ENCODE peak calls at places on chromosomes 7 and 10, in four cellular contexts. U is cardiac fibroblast, P is progenitor cell of endocrine pancreas, M is neural progenitor cell. S is an unnamed sample.

GRCh38 chr10:95560288-95561199 is 627 bp downstream of the SORBS1 start:
- DNase-seq in U (peak), P (peak), M (peak), S (peak)

GRCh38 chr10:97518601-97519043 is 19.9 kb downstream of the UBTD1 start:
- DNase-seq in M (no peak), U (no peak), P (no peak), S (no peak)

GRCh38 chr7:4661871-4662270 is 20.2 kb upstream of the FOXK1 start:
- DNase-seq in U (peak), P (no peak), M (no peak), S (no peak)

GRCh38 chr7:23863209-23863798 is 153.3 kb downstream of the STK31 start:
- DNase-seq in M (peak), U (peak), P (no peak), S (peak)

GRCh38 chr7:47458057-47458456 is 123.9 kb downstream of the TNS3 start:
- DNase-seq in P (no peak), M (no peak), U (peak), S (no peak)

GRCh38 chr7:22113041-22113440 is 167.3 kb upstream of the CDCA7L start:
- DNase-seq in P (no peak), U (no peak), M (no peak), S (no peak)

GRCh38 chr10:3460420-3461128 is 288.0 kb upstream of the PITRM1 start:
- DNase-seq in M (no peak), U (no peak), P (no peak), S (no peak)

GRCh38 chr10:76905251-76905650 is 732.4 kb downstream of the KCNMA1 start:
- DNase-seq in M (no peak), U (no peak), P (no peak), S (no peak)

GRCh38 chr7:4297165-4297842 is 384.8 kb upstream of the FOXK1 start:
- DNase-seq in P (no peak), M (no peak), U (no peak), S (no peak)

GRCh38 chr7:129925416-129926002 is 27.3 kb downstream of the UBE2H start:
- DNase-seq in M (no peak), U (peak), P (no peak), S (no peak)

GRCh38 chr7:116354546-116355422 is 144.4 kb downstream of the TES start:
- DNase-seq in M (no peak), P (no peak), U (peak), S (peak)

GRCh38 chr10:73924935-73925334 is 14.0 kb downstream of the PLAU start:
- DNase-seq in M (no peak), U (no peak), P (no peak), S (no peak)

DNA sequence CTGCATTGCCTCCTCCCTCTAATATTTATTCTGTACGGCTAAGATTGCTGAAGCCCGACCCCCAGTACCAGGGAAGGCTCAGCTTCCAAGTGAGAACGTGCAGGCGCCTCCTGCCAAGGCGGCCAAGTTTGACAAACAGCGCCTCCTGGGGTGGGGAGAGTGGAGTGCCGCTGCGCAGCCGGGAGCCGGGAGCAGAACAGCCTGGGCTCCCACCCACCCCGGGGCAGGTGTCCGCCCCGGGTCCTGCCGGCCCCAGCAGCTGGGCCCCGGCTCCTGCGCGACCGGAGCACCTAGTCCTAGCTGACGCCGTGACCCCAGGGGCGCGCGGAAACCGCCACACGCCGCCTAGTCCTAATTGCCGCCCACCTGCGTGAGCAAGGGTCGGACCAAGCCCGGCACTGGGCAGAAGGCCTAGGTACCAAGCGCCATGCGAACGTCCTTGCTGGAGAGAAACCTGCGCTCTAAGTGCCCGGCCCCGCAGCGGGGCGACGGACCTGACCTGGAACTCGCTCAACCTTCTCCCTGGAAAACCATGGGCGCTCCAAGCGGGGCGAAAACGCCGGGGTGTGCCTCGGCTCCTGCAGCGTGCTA is 5.0 kb upstream of the EBF3 start:
- DNase-seq in M (peak), P (peak), U (peak), S (peak)
- TF ChIP-seq CTCF in M (peak), P (peak), U (peak), S (peak)

DNA sequence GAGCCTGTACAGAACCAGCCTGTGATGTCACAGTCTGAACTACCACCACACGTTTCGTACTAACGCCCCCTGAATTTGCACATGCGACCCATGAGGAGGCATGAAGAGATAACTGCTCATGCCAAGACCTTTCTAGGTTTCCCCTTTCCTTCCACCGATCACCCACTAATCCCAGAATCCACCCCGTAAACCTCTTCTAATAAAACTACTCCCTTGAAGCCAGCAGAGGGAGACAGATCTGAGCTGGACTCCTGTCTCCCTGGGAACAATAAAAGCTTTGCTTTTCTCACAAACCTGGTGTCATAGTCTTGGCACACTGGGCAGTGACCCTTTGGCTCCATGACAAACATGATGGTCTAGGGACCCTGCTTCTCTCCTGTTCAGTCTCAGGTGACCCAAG is 144.5 kb downstream of the FRMD4A start:
- DNase-seq in U (no peak), P (no peak), M (peak), S (no peak)
- TF ChIP-seq CTCF in U (peak), P (peak), M (peak), S (no peak)

GRCh38 chr10:36038316-36038715 is 396.2 kb upstream of the FZD8 start:
- DNase-seq in P (no peak), M (no peak), U (no peak), S (no peak)

GRCh38 chr10:36036137-36036536 is 394.0 kb upstream of the FZD8 start:
- DNase-seq in M (no peak), U (no peak), P (no peak), S (no peak)

DNA sequence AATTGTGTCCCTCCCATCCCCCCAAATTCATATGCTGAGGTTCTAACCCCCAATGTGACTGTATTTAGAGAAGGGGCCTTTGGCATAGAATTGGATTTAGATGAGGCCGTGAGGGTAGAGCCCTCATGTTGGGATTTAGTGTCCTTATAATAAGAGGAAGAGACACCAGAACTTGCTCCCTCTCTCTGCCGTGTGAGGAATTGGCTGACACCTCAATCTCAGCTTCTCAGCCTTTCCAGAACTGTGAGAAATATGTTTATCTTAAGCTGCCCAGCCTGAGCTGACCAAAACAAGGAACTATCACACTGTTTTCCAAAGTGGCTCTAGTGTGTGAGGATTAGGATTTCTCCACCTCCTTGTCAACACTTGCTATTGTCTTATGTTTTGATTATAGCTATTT is 400.0 kb upstream of the FZD8 start:
- DNase-seq in P (no peak), M (peak), U (no peak), S (no peak)
- TF ChIP-seq CTCF in P (no peak), M (peak), U (peak), S (no peak)

DNA sequence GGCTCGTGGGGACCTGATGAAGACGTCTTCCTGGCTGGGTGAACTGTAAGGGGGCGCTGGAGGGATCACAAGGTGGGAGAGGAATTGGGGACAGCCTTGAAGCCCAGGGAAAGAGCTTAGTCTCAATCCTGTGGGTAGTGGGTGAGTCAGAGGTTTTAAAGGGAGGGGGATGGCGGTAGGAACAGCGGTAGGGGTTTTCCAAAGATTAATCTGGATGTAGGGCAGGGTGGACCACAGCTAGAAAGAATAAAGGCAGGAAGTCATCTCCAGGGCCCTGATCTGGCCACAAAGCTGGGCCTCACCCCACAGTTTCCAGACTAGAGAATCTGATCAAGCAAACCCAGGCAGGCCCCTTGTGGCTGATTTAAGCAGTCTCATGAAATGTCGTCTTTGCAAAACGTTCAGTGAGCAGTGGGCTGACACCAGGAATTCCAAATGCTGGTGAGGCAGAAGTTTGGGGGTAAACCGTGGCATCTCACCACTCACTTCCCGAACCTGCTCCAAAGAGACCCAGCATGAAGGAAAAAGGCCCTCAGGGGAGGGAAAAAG is 65.3 kb downstream of the CALML3 start:
- DNase-seq in P (no peak), M (no peak), U (peak), S (no peak)
- TF ChIP-seq CTCF in P (peak), M (peak), U (peak), S (no peak)

DNA sequence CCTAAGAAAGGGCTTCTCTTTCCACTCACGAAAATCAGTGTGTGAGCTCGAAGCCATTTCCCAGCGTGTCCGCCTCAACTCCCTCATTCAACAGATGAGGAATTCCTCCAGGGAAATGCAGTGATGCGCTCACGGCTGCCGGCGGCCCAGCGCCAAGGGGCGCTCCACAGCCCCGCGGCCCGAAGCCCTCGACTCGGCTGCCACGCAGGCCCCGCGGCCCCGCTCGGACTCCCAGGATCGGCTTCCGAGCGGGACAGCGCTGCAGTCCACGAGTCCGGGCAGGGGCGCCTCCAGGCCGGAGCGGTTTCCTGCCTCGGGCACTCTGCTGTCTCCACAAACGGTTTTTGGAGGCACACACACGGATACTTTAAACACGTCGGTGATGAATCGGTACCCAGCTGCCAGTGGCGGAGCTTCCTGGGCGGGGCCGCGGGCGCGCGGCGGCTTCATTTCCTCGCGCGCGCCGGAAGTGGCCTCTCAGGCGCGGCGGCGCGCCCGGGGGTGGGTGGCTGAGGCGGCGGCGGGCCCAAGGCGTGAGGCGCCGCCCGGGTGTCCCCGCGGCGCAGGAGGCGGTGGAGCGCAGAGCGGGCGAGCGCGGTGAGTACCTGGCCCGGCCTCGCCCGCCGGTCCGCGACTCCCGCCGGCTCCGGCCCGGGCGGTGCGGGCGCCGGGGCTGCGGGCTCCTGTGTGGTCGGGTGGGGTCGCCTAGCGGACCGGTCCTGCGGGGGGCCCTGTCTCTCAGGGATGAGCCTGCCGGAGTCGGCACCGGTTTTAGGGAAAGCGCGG is at the start of gene CSGALNACT2:
- DNase-seq in P (peak), U (peak), M (peak), S (peak)
- TF ChIP-seq CTCF in P (no peak), U (no peak), M (no peak), S (no peak)

GRCh38 chr7:51354434-51354833 is 37.8 kb upstream of the COBL start:
- DNase-seq in U (no peak), M (no peak), P (no peak), S (no peak)

GRCh38 chr7:51352174-51353145 is 35.9 kb upstream of the COBL start:
- DNase-seq in M (no peak), P (no peak), U (no peak), S (no peak)

GRCh38 chr7:51357821-51358220 is 41.2 kb upstream of the COBL start:
- DNase-seq in M (no peak), P (no peak), U (no peak), S (no peak)

GRCh38 chr7:51356849-51357516 is 40.4 kb upstream of the COBL start:
- DNase-seq in U (no peak), P (no peak), M (no peak), S (peak)

DNA sequence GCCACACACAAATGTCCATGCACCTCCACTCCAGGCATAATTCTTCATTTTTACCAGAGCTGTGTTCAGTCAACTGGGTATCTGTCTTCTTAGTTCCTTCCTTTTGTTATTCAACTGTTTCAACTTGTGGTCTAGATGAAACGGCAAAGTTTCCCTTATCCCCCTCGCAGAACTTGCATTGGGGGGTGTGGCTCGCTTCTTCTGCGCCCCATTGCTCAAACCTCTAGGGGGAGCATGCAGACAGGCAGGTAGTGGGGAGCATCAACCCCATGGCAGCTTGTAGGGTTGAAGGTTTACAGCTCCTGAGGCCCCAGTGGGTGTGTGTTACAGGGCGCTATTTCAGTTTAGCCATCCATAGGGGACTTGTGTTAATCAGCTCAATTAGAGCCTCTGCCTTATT is 38.3 kb upstream of the COBL start:
- DNase-seq in U (no peak), P (no peak), M (no peak), S (no peak)
- TF ChIP-seq CTCF in U (no peak), P (no peak), M (peak), S (no peak)

DNA sequence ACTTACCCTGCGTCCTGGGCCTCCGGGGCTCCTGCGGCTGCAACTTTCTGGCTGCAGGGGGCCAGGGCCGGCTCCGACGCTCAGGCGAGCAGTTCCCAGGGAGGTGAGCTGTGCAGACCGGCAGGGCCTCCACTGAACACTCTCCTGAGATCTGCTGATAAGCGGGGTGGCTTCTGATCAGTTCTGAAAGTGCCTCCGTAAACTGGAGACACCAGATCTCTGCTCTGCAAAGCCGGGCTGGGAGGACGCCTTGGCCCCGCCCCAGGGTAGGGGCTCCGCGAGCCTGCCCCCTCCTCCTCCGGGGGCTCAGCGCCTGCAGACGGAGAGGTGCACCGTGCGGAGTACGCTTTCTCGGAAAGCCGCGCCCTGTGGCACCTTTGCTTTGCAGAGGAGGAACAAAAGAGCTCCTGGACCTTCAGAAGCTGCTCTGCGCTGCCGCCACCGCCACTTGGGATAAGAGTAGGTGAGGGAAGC is 141.3 kb upstream of the VKORC1L1 start:
- DNase-seq in U (peak), M (peak), P (peak), S (peak)
- TF ChIP-seq CTCF in U (peak), M (peak), P (peak), S (peak)